ENCODE peak calls at places on chromosomes 7 and 10, in nine cellular contexts. One of them, this sample, is unnamed. For H3K4me1, the result is how much of the 10 kb centered on the place peaks cover.

GRCh38 chr10:43230909-43231522 is 35.8 kb downstream of the RASGEF1A start:
- DNase-seq in RWPE2: no peak
- DNase-seq in psoas muscle: no peak
- DNase-seq in lower lobe of right lung: peak
- DNase-seq in PC-3: no peak
- DNase-seq in GM23338: no peak
- DNase-seq in adrenal gland: peak
- DNase-seq in ovary: no peak
- DNase-seq in A549: no peak
- DNase-seq in this sample: no peak

GRCh38 chr7:24786941-24787340 is 29.7 kb upstream of the GSDME start:
- DNase-seq in GM23338: no peak
- DNase-seq in adrenal gland: peak
- DNase-seq in RWPE2: no peak
- DNase-seq in ovary: no peak
- DNase-seq in psoas muscle: peak
- DNase-seq in A549: peak
- DNase-seq in PC-3: peak
- DNase-seq in lower lobe of right lung: peak
- DNase-seq in this sample: no peak

GRCh38 chr10:944034-944831 is 12.7 kb upstream of the LARP4B start:
- DNase-seq in RWPE2: no peak
- DNase-seq in adrenal gland: peak
- DNase-seq in lower lobe of right lung: peak
- DNase-seq in A549: no peak
- DNase-seq in psoas muscle: peak
- DNase-seq in PC-3: no peak
- DNase-seq in ovary: no peak
- DNase-seq in GM23338: no peak
- DNase-seq in this sample: no peak

GRCh38 chr10:6580279-6581029 is 378 bp upstream of the PRKCQ start:
- DNase-seq in GM23338: peak
- DNase-seq in A549: peak
- DNase-seq in RWPE2: no peak
- DNase-seq in PC-3: no peak
- DNase-seq in ovary: peak
- DNase-seq in psoas muscle: peak
- DNase-seq in adrenal gland: peak
- DNase-seq in lower lobe of right lung: peak
- DNase-seq in this sample: no peak

GRCh38 chr7:92930404-92930803 is 94.0 kb upstream of the CDK6 start:
- DNase-seq in A549: no peak
- DNase-seq in lower lobe of right lung: no peak
- DNase-seq in adrenal gland: no peak
- DNase-seq in RWPE2: no peak
- DNase-seq in GM23338: no peak
- DNase-seq in psoas muscle: no peak
- DNase-seq in PC-3: no peak
- DNase-seq in ovary: no peak
- DNase-seq in this sample: no peak

GRCh38 chr10:71909399-71910083 is 54.7 kb upstream of the CHST3 start:
- DNase-seq in ovary: no peak
- DNase-seq in PC-3: no peak
- DNase-seq in A549: no peak
- DNase-seq in GM23338: no peak
- DNase-seq in RWPE2: no peak
- DNase-seq in adrenal gland: no peak
- DNase-seq in psoas muscle: no peak
- DNase-seq in lower lobe of right lung: no peak
- DNase-seq in this sample: no peak

GRCh38 chr7:32155712-32156111 is 85.5 kb upstream of the PDE1C start:
- DNase-seq in PC-3: no peak
- DNase-seq in lower lobe of right lung: no peak
- DNase-seq in RWPE2: no peak
- DNase-seq in GM23338: no peak
- DNase-seq in adrenal gland: no peak
- DNase-seq in psoas muscle: no peak
- DNase-seq in A549: no peak
- DNase-seq in ovary: no peak
- DNase-seq in this sample: no peak

GRCh38 chr7:128759274-128759673 is 16.3 kb downstream of the OPN1SW start:
- DNase-seq in psoas muscle: no peak
- DNase-seq in ovary: no peak
- DNase-seq in adrenal gland: no peak
- DNase-seq in lower lobe of right lung: no peak
- DNase-seq in A549: no peak
- DNase-seq in RWPE2: no peak
- DNase-seq in PC-3: no peak
- DNase-seq in GM23338: no peak
- DNase-seq in this sample: no peak

GRCh38 chr7:103573479-103574058 is 127.6 kb upstream of the SLC26A5 start:
- DNase-seq in A549: peak
- DNase-seq in psoas muscle: no peak
- DNase-seq in PC-3: peak
- DNase-seq in GM23338: peak
- DNase-seq in RWPE2: no peak
- DNase-seq in adrenal gland: no peak
- DNase-seq in ovary: no peak
- DNase-seq in lower lobe of right lung: no peak
- DNase-seq in this sample: no peak

GRCh38 chr7:65722361-65722792 is 150.5 kb upstream of the VKORC1L1 start:
- DNase-seq in GM23338: peak
- DNase-seq in ovary: peak
- DNase-seq in A549: peak
- DNase-seq in RWPE2: no peak
- DNase-seq in lower lobe of right lung: peak
- DNase-seq in PC-3: peak
- DNase-seq in adrenal gland: peak
- DNase-seq in psoas muscle: peak
- DNase-seq in this sample: no peak

GRCh38 chr10:79067241-79068202 is 1.2 kb upstream of the ZMIZ1 start:
- DNase-seq in A549: peak
- DNase-seq in PC-3: peak
- DNase-seq in ovary: peak
- DNase-seq in lower lobe of right lung: peak
- DNase-seq in adrenal gland: peak
- DNase-seq in psoas muscle: peak
- DNase-seq in GM23338: peak
- DNase-seq in RWPE2: no peak
- DNase-seq in this sample: peak

GRCh38 chr7:88095-88926 is 104.1 kb upstream of the FAM20C start:
- DNase-seq in adrenal gland: no peak
- DNase-seq in GM23338: peak
- DNase-seq in RWPE2: no peak
- DNase-seq in PC-3: no peak
- DNase-seq in lower lobe of right lung: no peak
- DNase-seq in ovary: no peak
- DNase-seq in psoas muscle: no peak
- DNase-seq in A549: no peak
- DNase-seq in this sample: no peak

GRCh38 chr7:32204361-32205018 is 134.3 kb upstream of the PDE1C start:
- DNase-seq in PC-3: peak
- DNase-seq in psoas muscle: peak
- DNase-seq in adrenal gland: peak
- DNase-seq in ovary: peak
- DNase-seq in RWPE2: no peak
- DNase-seq in GM23338: peak
- DNase-seq in A549: peak
- DNase-seq in lower lobe of right lung: no peak
- DNase-seq in this sample: no peak

GRCh38 chr7:106348231-106348630 is 63.4 kb upstream of the NAMPT start:
- DNase-seq in lower lobe of right lung: no peak
- DNase-seq in adrenal gland: no peak
- DNase-seq in ovary: no peak
- DNase-seq in A549: no peak
- DNase-seq in GM23338: no peak
- DNase-seq in PC-3: no peak
- DNase-seq in psoas muscle: no peak
- DNase-seq in RWPE2: no peak
- DNase-seq in this sample: no peak

GRCh38 chr7:79452032-79452494 is 1.4 kb downstream of the MAGI2 start:
- DNase-seq in lower lobe of right lung: peak
- DNase-seq in A549: peak
- DNase-seq in RWPE2: peak
- DNase-seq in adrenal gland: peak
- DNase-seq in PC-3: no peak
- DNase-seq in ovary: peak
- DNase-seq in psoas muscle: peak
- DNase-seq in GM23338: peak
- DNase-seq in this sample: peak

GRCh38 chr7:5479133-5479745 is 55.6 kb upstream of the TNRC18 start:
- DNase-seq in GM23338: no peak
- DNase-seq in PC-3: no peak
- DNase-seq in lower lobe of right lung: no peak
- DNase-seq in ovary: no peak
- DNase-seq in adrenal gland: no peak
- DNase-seq in RWPE2: no peak
- DNase-seq in A549: no peak
- DNase-seq in psoas muscle: no peak
- DNase-seq in this sample: no peak

GRCh38 chr7:3494890-3495289 is 193.8 kb downstream of the SDK1 start:
- DNase-seq in lower lobe of right lung: no peak
- DNase-seq in ovary: no peak
- DNase-seq in adrenal gland: no peak
- DNase-seq in A549: no peak
- DNase-seq in PC-3: no peak
- DNase-seq in psoas muscle: no peak
- DNase-seq in GM23338: no peak
- DNase-seq in RWPE2: no peak
- DNase-seq in this sample: no peak

GRCh38 chr10:61793760-61794713 is 107.5 kb upstream of the ARID5B start:
- DNase-seq in lower lobe of right lung: no peak
- DNase-seq in adrenal gland: no peak
- DNase-seq in psoas muscle: no peak
- DNase-seq in ovary: no peak
- DNase-seq in RWPE2: no peak
- DNase-seq in A549: no peak
- DNase-seq in GM23338: no peak
- DNase-seq in PC-3: peak
- DNase-seq in this sample: no peak

GRCh38 chr10:76558586-76558985 is 1079.0 kb downstream of the KCNMA1 start:
- DNase-seq in A549: no peak
- DNase-seq in adrenal gland: peak
- DNase-seq in GM23338: no peak
- DNase-seq in RWPE2: no peak
- DNase-seq in psoas muscle: no peak
- DNase-seq in ovary: no peak
- DNase-seq in PC-3: peak
- DNase-seq in lower lobe of right lung: no peak
- DNase-seq in this sample: no peak

GRCh38 chr7:114048386-114049235 is 129.8 kb upstream of the PPP1R3A start:
- DNase-seq in GM23338: peak
- DNase-seq in lower lobe of right lung: no peak
- DNase-seq in psoas muscle: no peak
- DNase-seq in adrenal gland: no peak
- DNase-seq in A549: peak
- DNase-seq in ovary: no peak
- DNase-seq in RWPE2: no peak
- DNase-seq in PC-3: peak
- DNase-seq in this sample: no peak

GRCh38 chr7:34058791-34059550 is 153.6 kb downstream of the BMPER start:
- DNase-seq in adrenal gland: no peak
- DNase-seq in ovary: no peak
- DNase-seq in GM23338: peak
- DNase-seq in lower lobe of right lung: no peak
- DNase-seq in A549: no peak
- DNase-seq in RWPE2: no peak
- DNase-seq in psoas muscle: no peak
- DNase-seq in PC-3: no peak
- DNase-seq in this sample: no peak

GRCh38 chr10:48694371-48695030 is 9.8 kb downstream of the WDFY4 start:
- DNase-seq in psoas muscle: no peak
- DNase-seq in adrenal gland: no peak
- DNase-seq in GM23338: no peak
- DNase-seq in A549: no peak
- DNase-seq in RWPE2: no peak
- DNase-seq in lower lobe of right lung: no peak
- DNase-seq in ovary: no peak
- DNase-seq in PC-3: no peak
- DNase-seq in this sample: no peak

GRCh38 chr10:119209736-119210355 is 2.5 kb downstream of the GRK5 start:
- DNase-seq in PC-3: no peak
- DNase-seq in psoas muscle: no peak
- DNase-seq in GM23338: no peak
- DNase-seq in lower lobe of right lung: no peak
- DNase-seq in A549: no peak
- DNase-seq in ovary: no peak
- DNase-seq in RWPE2: no peak
- DNase-seq in adrenal gland: no peak
- DNase-seq in this sample: no peak
- TF ChIP-seq CTCF in PC-3: no peak
- TF ChIP-seq CTCF in psoas muscle: no peak
- TF ChIP-seq CTCF in GM23338: peak
- TF ChIP-seq CTCF in lower lobe of right lung: no peak
- TF ChIP-seq CTCF in A549: no peak
- TF ChIP-seq CTCF in ovary: no peak
- TF ChIP-seq CTCF in RWPE2: peak
- TF ChIP-seq CTCF in adrenal gland: peak
- TF ChIP-seq CTCF in this sample: no peak

DNA sequence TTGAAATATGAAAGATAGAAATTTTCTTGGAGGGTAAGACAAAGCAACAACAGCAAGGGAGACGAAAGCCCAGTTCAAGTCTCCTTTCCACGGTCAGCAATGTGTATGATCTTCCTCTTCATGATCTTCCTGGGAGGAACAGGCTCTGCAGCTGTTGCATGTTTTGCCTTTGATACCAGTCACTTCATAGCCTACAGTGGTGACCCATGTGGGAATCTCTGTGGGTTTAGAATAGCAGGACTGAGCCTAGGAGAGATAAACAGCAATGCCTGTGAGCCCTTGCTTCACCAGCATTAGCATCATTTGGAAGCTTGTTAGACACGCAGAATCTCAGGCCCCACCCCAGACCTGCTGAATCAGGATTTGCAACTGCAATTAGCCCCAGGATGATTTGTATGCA is 31.8 kb downstream of the STAMBPL1 start:
- DNase-seq in PC-3: no peak
- DNase-seq in A549: no peak
- DNase-seq in GM23338: no peak
- DNase-seq in lower lobe of right lung: no peak
- DNase-seq in RWPE2: no peak
- DNase-seq in psoas muscle: no peak
- DNase-seq in adrenal gland: no peak
- DNase-seq in ovary: no peak
- DNase-seq in this sample: no peak
- H3K4me1 ChIP-seq in PC-3: under half
- H3K4me1 ChIP-seq in A549: under half
- H3K4me1 ChIP-seq in GM23338: under half
- H3K4me1 ChIP-seq in lower lobe of right lung: under half
- H3K4me1 ChIP-seq in RWPE2: under half
- H3K4me1 ChIP-seq in psoas muscle: under half
- H3K4me1 ChIP-seq in adrenal gland: under half
- H3K4me1 ChIP-seq in ovary: under half
- H3K4me1 ChIP-seq in this sample: under half

GRCh38 chr7:123003539-123004126 is 8.1 kb upstream of the TAS2R16 start:
- DNase-seq in A549: no peak
- DNase-seq in adrenal gland: no peak
- DNase-seq in psoas muscle: no peak
- DNase-seq in RWPE2: no peak
- DNase-seq in GM23338: no peak
- DNase-seq in PC-3: no peak
- DNase-seq in ovary: no peak
- DNase-seq in lower lobe of right lung: no peak
- DNase-seq in this sample: no peak
- H3K4me3 ChIP-seq in A549: no peak
- H3K4me3 ChIP-seq in adrenal gland: no peak
- H3K4me3 ChIP-seq in psoas muscle: no peak
- H3K4me3 ChIP-seq in RWPE2: no peak
- H3K4me3 ChIP-seq in GM23338: no peak
- H3K4me3 ChIP-seq in PC-3: no peak
- H3K4me3 ChIP-seq in ovary: no peak
- H3K4me3 ChIP-seq in lower lobe of right lung: no peak
- H3K4me3 ChIP-seq in this sample: no peak

GRCh38 chr10:104779701-104780100 is 138.6 kb downstream of the SORCS3 start:
- DNase-seq in psoas muscle: no peak
- DNase-seq in GM23338: no peak
- DNase-seq in A549: no peak
- DNase-seq in lower lobe of right lung: no peak
- DNase-seq in ovary: no peak
- DNase-seq in RWPE2: no peak
- DNase-seq in PC-3: no peak
- DNase-seq in adrenal gland: no peak
- DNase-seq in this sample: no peak
- TF ChIP-seq CTCF in psoas muscle: no peak
- TF ChIP-seq CTCF in GM23338: no peak
- TF ChIP-seq CTCF in A549: no peak
- TF ChIP-seq CTCF in lower lobe of right lung: no peak
- TF ChIP-seq CTCF in ovary: no peak
- TF ChIP-seq CTCF in RWPE2: no peak
- TF ChIP-seq CTCF in PC-3: no peak
- TF ChIP-seq CTCF in adrenal gland: no peak
- TF ChIP-seq CTCF in this sample: no peak

This sample was measured in esophagus squamous epithelium.